ENCODE peak calls at places on chromosomes 1 and 21, in four cellular contexts. X, H, F and R are unnamed samples.

GRCh38 chr1:202316186-202316585 is 25.6 kb downstream of the UBE2T start:
- DNase-seq in X (no peak), H (no peak), F (no peak), R (no peak)

GRCh38 chr1:179017383-179018326 is 8.0 kb upstream of the FAM20B start:
- DNase-seq in X (no peak), H (no peak), F (no peak), R (no peak)

GRCh38 chr1:29876902-29877301 is 640.6 kb downstream of the PTPRU start:
- DNase-seq in X (no peak), H (no peak), F (no peak), R (peak; percentile 40)

GRCh38 chr21:16070207-16070651 is 340.4 kb downstream of the USP25 start:
- DNase-seq in X (no peak), H (no peak), F (peak; percentile 38), R (no peak)

GRCh38 chr21:28548291-28548690 is 444.4 kb downstream of the LTN1 start:
- DNase-seq in X (no peak), H (no peak), F (no peak), R (no peak)

GRCh38 chr1:32242341-32242851 is 4.6 kb upstream of the FAM167B start:
- DNase-seq in X (no peak), H (no peak), F (no peak), R (no peak)

GRCh38 chr1:28604962-28605361 is 12.9 kb downstream of the RAB42 start:
- DNase-seq in X (no peak), H (no peak), F (no peak), R (no peak)

GRCh38 chr1:183991360-183992155 is 46.0 kb downstream of the COLGALT2 start:
- DNase-seq in X (no peak), H (no peak), F (no peak), R (no peak)

GRCh38 chr1:65997693-65998092 is 205.0 kb downstream of the PDE4B start:
- DNase-seq in X (no peak), H (no peak), F (no peak), R (no peak)

GRCh38 chr1:119987112-119987511 is 82.3 kb downstream of the NOTCH2 start:
- DNase-seq in X (no peak), H (no peak), F (no peak), R (no peak)

GRCh38 chr1:185426761-185427698 is 110.0 kb upstream of the IVNS1ABP start:
- DNase-seq in X (no peak), H (peak; percentile 39), F (no peak), R (no peak)

GRCh38 chr1:214402583-214403216 is 121.7 kb downstream of the SMYD2 start:
- DNase-seq in X (no peak), H (no peak), F (no peak), R (no peak)

GRCh38 chr1:226480459-226480858 is 68.1 kb upstream of the STUM start:
- DNase-seq in X (no peak), H (no peak), F (no peak), R (no peak)

GRCh38 chr1:236129315-236129714 is 13.0 kb upstream of the GPR137B start:
- DNase-seq in X (no peak), H (no peak), F (no peak), R (no peak)

GRCh38 chr1:10820422-10820821 is 24.0 kb upstream of the CASZ1 start:
- DNase-seq in X (no peak), H (no peak), F (no peak), R (no peak)

GRCh38 chr1:202850593-202851362 is 38.2 kb downstream of the RABIF start:
- DNase-seq in X (no peak), H (peak; percentile 40), F (no peak), R (no peak)

GRCh38 chr21:15422761-15423160 is 307.0 kb upstream of the USP25 start:
- DNase-seq in X (no peak), H (no peak), F (no peak), R (no peak)

GRCh38 chr1:154871374-154871773 is 1.3 kb upstream of the KCNN3 start:
- DNase-seq in X (no peak), H (no peak), F (no peak), R (no peak)

GRCh38 chr1:236608930-236609726 is 4.8 kb upstream of the HEATR1 start:
- DNase-seq in X (no peak), H (no peak), F (no peak), R (no peak)

GRCh38 chr1:42929434-42930177 is 29.1 kb downstream of the SLC2A1 start:
- DNase-seq in X (no peak), H (no peak), F (no peak), R (no peak)

GRCh38 chr1:61058477-61059245 is 23.7 kb upstream of the NFIA start:
- DNase-seq in X (no peak), H (no peak), F (no peak), R (no peak)

GRCh38 chr1:39269791-39270342 is 65.4 kb downstream of the MACF1 start:
- DNase-seq in X (no peak), H (peak; percentile 68), F (no peak), R (no peak)

GRCh38 chr1:96292141-96292540 is 429.4 kb upstream of the PTBP2 start:
- DNase-seq in X (no peak), H (no peak), F (no peak), R (no peak)

GRCh38 chr21:45417256-45417950 is 12.4 kb downstream of the COL18A1 start:
- DNase-seq in X (no peak), H (no peak), F (no peak), R (no peak)

GRCh38 chr21:45415188-45415942 is 10.4 kb downstream of the COL18A1 start:
- DNase-seq in X (no peak), H (no peak), F (no peak), R (no peak)

GRCh38 chr21:45415943-45416611 is 11.1 kb downstream of the COL18A1 start:
- DNase-seq in X (no peak), H (no peak), F (no peak), R (no peak)

GRCh38 chr21:45417951-45418300 is 13.0 kb downstream of the COL18A1 start:
- DNase-seq in X (no peak), H (no peak), F (no peak), R (no peak)

GRCh38 chr21:45416619-45417018 is 11.7 kb downstream of the COL18A1 start:
- DNase-seq in X (no peak), H (no peak), F (no peak), R (no peak)
- H3K4me1 ChIP-seq in X (peaks cover 41% of the 10 kb centered on the region), H (peaks cover 22% of the 10 kb centered on the region), F (no peaks in the 10 kb centered on the region), R (peaks cover 7% of the 10 kb centered on the region)

GRCh38 chr21:37087188-37087587 is 14.1 kb downstream of the TTC3 start:
- DNase-seq in X (no peak), H (peak; percentile 42), F (no peak), R (no peak)
- TF ChIP-seq CTCF in X (peak; percentile 7), H (peak; percentile 4), F (no peak), R (no peak)

GRCh38 chr1:64938991-64939390 is 27.4 kb downstream of the JAK1 start:
- DNase-seq in X (no peak), H (no peak), F (no peak), R (no peak)
- H3K4me1 ChIP-seq in X (peaks cover 41% of the 10 kb centered on the region), H (peaks cover 58% of the 10 kb centered on the region), F (no peaks in the 10 kb centered on the region), R (no peaks in the 10 kb centered on the region)

DNA sequence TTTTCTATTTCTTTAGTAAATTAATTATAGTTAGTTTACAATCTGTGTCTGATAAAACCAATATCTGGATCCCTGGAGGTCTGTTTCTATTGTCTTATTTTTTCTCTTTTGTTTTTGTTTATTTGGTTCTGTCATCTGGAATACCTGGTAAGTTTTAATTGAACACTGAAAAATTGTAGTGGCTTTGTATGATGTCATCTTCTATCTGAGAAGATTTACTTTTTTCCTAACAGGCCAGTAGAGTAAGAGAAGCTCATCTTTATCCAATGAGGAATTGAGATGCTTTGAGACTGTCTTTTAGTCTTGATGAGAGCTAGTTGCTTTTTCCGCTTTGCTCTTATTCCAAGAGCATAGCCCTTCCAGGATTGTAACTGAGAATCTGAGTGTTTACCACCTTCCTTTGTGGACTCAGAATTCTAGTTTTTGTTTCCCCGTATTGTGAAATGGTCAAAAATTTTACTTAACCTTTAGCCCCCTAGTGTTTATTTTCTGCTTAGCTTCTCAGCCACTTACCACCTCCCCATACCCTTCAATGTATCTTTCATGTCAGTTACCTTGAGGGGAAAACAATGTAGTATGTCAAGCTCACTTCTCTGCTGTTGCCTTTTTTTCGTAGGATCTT is 25.0 kb downstream of the PTGFRN start:
- DNase-seq in X (no peak), H (no peak), F (no peak), R (no peak)
- TF ChIP-seq CTCF in X (no peak), H (no peak), F (no peak), R (peak; percentile 17)